ENCODE peak calls at places on chromosome 20, in ten cellular contexts. O is fibroblast of mammary gland, Z is IMR-90, D is astrocyte, V is astrocyte of the cerebellum, A is ascending aorta, Y is brain microvascular endothelial cell, K is glutamatergic neuron, S is thoracic aorta, X is GM13977. W is an unnamed sample.
A peak's percentile ranks its signal among the peaks of the same experiment; 100 is the strongest.

GRCh38 chr20:2652724-2653510 is 485 bp downstream of the NOP56 start:
- DNase-seq in O (no peak), Z (no peak), D (no peak), V (no peak), A (no peak), Y (peak; percentile 2), K (peak; percentile 79), S (no peak), X (peak; percentile 64), W (no peak)

GRCh38 chr20:18750735-18751134 is 62.8 kb upstream of the SCP2D1 start:
- DNase-seq in O (no peak), Z (no peak), D (no peak), V (no peak), A (no peak), Y (no peak), K (no peak), S (no peak), X (no peak), W (no peak)

GRCh38 chr20:33653218-33653899 is 8.8 kb upstream of the C20orf144 start:
- DNase-seq in O (peak; percentile 72), Z (peak; percentile 66), D (no peak), V (peak; percentile 42), A (no peak), Y (no peak), K (peak; percentile 84), S (no peak), X (peak; percentile 77), W (peak; percentile 84)

GRCh38 chr20:36092424-36093024 is 62.0 kb upstream of the EPB41L1 start:
- DNase-seq in O (no peak), Z (no peak), D (no peak), V (no peak), A (no peak), Y (no peak), K (peak; percentile 64), S (no peak), X (peak; percentile 66), W (peak; percentile 72)

GRCh38 chr20:40797425-40797824 is 108.4 kb upstream of the MAFB start:
- DNase-seq in O (peak; percentile 22), Z (peak; percentile 17), D (no peak), V (peak; percentile 19), A (no peak), Y (no peak), K (no peak), S (no peak), X (peak; percentile 25), W (peak; percentile 33)

GRCh38 chr20:20712004-20712473 is 405 bp downstream of the RALGAPA2 start:
- DNase-seq in O (no peak), Z (no peak), D (no peak), V (no peak), A (no peak), Y (no peak), K (peak; percentile 51), S (no peak), X (no peak), W (no peak)

GRCh38 chr20:20207291-20207690 is 155.0 kb downstream of the CFAP61 start:
- DNase-seq in O (no peak), Z (no peak), D (no peak), V (no peak), A (no peak), Y (no peak), K (peak; percentile 73), S (no peak), X (no peak), W (no peak)

GRCh38 chr20:3805594-3806264 is 9.6 kb downstream of the CDC25B start:
- DNase-seq in O (peak; percentile 83), Z (peak; percentile 50), D (peak; percentile 58), V (no peak), A (no peak), Y (no peak), K (no peak), S (no peak), X (no peak), W (no peak)

DNA sequence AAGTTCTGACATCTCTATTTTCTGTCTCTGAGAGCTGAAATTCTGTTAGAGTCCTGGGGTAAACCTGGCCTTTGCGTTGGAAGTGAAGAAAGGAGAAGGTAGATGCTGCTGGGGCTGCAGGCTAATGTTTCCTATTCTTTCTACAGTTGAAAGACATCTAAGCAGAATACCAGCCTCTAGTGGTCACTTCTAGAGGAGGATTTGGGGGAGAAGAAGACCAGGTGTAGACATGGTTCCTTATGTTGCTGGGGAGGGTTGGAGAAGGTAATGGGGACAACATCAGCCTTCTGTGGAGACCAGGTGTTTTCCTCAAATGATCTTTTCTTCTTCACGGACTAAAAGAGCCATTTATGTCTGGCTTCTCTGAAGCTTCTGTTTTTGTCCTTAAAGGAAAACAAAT is 62.6 kb downstream of the BTBD3 start:
- DNase-seq in O (no peak), Z (no peak), D (no peak), V (no peak), A (no peak), Y (no peak), K (no peak), S (no peak), X (no peak), W (no peak)
- TF ChIP-seq CTCF in O (no peak), Z (no peak), D (no peak), V (no peak), A (no peak), Y (peak; percentile 29), K (no peak), S (no peak), X (peak; percentile 8), W (no peak)

DNA sequence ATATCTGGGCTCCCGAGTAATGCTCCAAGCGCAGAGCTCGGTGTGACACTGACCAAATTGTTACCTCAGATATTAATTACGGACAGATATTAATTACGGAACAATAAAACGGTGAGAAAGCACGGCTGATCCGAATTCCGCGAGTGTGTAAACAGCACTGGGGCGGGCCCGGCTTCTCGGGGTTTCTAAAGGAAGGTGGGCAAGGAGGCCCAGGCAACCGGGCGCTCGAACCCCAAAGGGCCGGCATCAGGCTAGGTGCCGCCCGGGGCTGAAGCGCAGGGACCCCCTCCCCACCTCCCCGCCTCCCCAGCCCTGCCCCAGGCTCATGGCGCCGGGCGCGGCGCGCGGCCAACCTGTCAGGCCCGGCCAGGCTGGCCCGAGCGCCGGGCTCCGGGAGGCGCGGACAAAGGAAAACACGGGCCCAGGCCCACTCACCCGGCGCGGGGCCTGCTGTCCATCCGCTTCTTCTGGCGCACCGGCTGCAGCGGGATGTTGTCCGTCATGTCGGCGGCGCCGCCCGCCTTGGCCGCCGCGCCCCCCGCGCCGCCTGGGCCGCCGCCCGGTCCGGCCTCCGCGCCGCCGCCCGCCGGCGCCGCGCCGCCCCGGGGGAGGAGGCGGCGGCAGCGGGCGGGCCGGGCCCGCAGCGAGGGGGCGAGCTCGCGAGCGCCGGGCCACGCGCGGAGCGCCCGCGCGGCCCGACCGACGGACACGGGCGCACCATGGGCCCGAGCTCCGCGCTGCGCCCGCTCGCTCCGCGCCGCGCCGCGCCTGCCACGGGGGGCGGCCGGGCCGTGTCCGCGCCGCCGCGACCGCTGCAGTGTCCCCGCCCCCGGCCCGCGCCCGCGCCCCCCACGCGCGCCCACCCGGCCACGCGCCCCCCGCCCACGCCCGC is at the start of gene ATP9A:
- DNase-seq in O (no peak), Z (peak; percentile 31), D (peak; percentile 22), V (no peak), A (no peak), Y (no peak), K (peak; percentile 55), S (no peak), X (no peak), W (peak; percentile 53)
- TF ChIP-seq CTCF in O (no peak), Z (no peak), D (no peak), V (no peak), A (no peak), Y (no peak), K (peak; percentile 51), S (peak; percentile 7), X (no peak), W (peak; percentile 2)

GRCh38 chr20:51380401-51381385 is 161.8 kb downstream of the NFATC2 start:
- DNase-seq in O (no peak), Z (no peak), D (no peak), V (no peak), A (no peak), Y (no peak), K (no peak), S (no peak), X (no peak), W (no peak)

GRCh38 chr20:51382986-51383821 is 159.3 kb downstream of the NFATC2 start:
- DNase-seq in O (no peak), Z (no peak), D (no peak), V (no peak), A (no peak), Y (no peak), K (peak; percentile 29), S (no peak), X (no peak), W (peak; percentile 36)

GRCh38 chr20:51379601-51380341 is 162.7 kb downstream of the NFATC2 start:
- DNase-seq in O (peak; percentile 38), Z (no peak), D (no peak), V (no peak), A (no peak), Y (no peak), K (no peak), S (no peak), X (no peak), W (no peak)

GRCh38 chr20:51382111-51382985 is 160.2 kb downstream of the NFATC2 start:
- DNase-seq in O (no peak), Z (no peak), D (no peak), V (no peak), A (no peak), Y (no peak), K (no peak), S (no peak), X (no peak), W (no peak)

DNA sequence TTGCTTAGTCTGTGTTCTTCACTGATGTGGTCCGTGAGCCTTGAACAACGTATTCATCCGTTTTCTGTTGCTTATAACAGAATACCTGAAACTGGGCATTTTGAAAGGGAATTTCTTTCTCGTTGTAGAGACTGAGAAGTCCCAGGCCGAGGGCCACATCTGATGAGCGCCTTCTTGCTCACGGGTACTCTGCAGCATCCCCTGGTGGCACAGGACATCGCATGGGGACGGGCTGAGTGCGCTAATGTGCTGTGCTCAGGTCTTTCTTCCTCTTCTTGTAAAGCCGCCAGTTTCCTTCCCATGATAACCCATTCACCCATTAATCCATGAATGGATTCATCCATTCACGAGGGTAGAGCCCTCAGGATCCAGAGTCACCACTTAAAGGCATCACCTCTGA is 161.0 kb downstream of the NFATC2 start:
- DNase-seq in O (no peak), Z (no peak), D (no peak), V (no peak), A (no peak), Y (no peak), K (no peak), S (no peak), X (no peak), W (no peak)
- TF ChIP-seq CTCF in O (no peak), Z (no peak), D (no peak), V (no peak), A (no peak), Y (no peak), K (no peak), S (no peak), X (no peak), W (no peak)

DNA sequence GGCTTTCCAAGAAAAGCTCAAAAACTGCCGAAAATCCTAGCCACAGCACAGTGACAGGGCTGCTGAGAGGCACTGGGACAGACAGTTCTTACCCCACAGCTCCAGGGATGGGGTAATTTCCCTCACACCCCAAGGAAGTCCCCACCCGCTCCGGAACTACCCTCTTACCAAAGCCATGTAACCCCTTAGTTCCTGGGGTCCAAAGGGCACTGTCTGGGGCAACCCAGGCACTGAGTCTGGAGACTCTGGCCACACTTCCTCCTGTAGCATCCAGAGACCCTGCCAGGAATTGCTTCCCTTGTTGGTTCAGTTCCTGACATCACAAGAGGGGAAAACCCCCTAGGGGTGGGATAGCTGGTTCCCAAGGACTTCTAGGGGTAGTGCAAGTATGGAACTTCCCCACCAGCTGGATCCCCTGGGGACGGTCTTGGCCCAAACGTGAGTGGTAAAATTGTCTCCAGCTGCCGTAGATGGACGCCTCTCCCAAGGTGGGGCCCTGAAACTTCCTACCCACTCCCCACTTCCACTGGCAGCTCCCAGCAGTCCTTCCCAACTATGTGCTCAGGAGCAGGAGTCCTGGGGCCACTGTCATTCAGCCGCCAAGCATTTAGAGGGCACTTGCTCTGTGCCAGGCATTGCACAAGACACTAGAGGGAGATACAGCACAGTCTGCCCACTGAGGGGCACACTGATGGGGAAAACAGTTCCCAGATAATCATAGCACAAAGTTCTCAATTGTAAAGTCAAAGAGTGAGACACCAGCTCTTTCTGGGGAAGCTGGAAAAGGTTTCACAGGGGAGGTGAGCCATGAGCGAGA is 17.3 kb upstream of the HCK start:
- DNase-seq in O (no peak), Z (no peak), D (no peak), V (no peak), A (no peak), Y (no peak), K (no peak), S (no peak), X (no peak), W (no peak)
- TF ChIP-seq CTCF in O (no peak), Z (peak; percentile 46), D (no peak), V (peak; percentile 21), A (no peak), Y (peak; percentile 24), K (no peak), S (no peak), X (peak; percentile 57), W (no peak)